ENCODE peak calls at places on chromosomes 13 and 19, in four cellular contexts. One of them, this sample, is unnamed. For H3K4me1, the result is how much of the 10 kb centered on the place peaks cover.

GRCh38 chr13:97720881-97721280 is 232.6 kb upstream of the IPO5 start:
- DNase-seq in left ventricle myocardium inferior: no peak
- DNase-seq in lower lobe of right lung: no peak
- DNase-seq in colonic mucosa: no peak
- DNase-seq in this sample: no peak

GRCh38 chr19:55483681-55484361 is 1.2 kb upstream of the NAT14 start:
- DNase-seq in lower lobe of right lung: no peak
- DNase-seq in colonic mucosa: no peak
- DNase-seq in left ventricle myocardium inferior: no peak
- DNase-seq in this sample: no peak

GRCh38 chr13:111033172-111034133 is 81.7 kb upstream of the ARHGEF7 start:
- DNase-seq in lower lobe of right lung: no peak
- DNase-seq in left ventricle myocardium inferior: no peak
- DNase-seq in colonic mucosa: no peak
- DNase-seq in this sample: no peak

GRCh38 chr13:28320209-28320608 is 174.7 kb downstream of the FLT1 start:
- DNase-seq in left ventricle myocardium inferior: no peak
- DNase-seq in lower lobe of right lung: no peak
- DNase-seq in colonic mucosa: no peak
- DNase-seq in this sample: no peak

GRCh38 chr13:57633950-57634828 is 2.6 kb downstream of the PCDH17 start:
- DNase-seq in lower lobe of right lung: no peak
- DNase-seq in left ventricle myocardium inferior: no peak
- DNase-seq in colonic mucosa: no peak
- DNase-seq in this sample: no peak

GRCh38 chr13:89212186-89212585 is 1541.0 kb downstream of the SLITRK5 start:
- DNase-seq in lower lobe of right lung: no peak
- DNase-seq in colonic mucosa: no peak
- DNase-seq in left ventricle myocardium inferior: no peak
- DNase-seq in this sample: no peak

GRCh38 chr19:31383553-31383952 is 34.3 kb upstream of the TSHZ3 start:
- DNase-seq in lower lobe of right lung: no peak
- DNase-seq in left ventricle myocardium inferior: no peak
- DNase-seq in colonic mucosa: no peak
- DNase-seq in this sample: no peak

GRCh38 chr19:44993926-44994537 is 7.2 kb upstream of the RELB start:
- DNase-seq in lower lobe of right lung: no peak
- DNase-seq in left ventricle myocardium inferior: no peak
- DNase-seq in colonic mucosa: no peak
- DNase-seq in this sample: no peak

GRCh38 chr19:6678690-6679109 is 8.7 kb upstream of the TNFSF14 start:
- DNase-seq in left ventricle myocardium inferior: no peak
- DNase-seq in colonic mucosa: no peak
- DNase-seq in lower lobe of right lung: no peak
- DNase-seq in this sample: no peak

GRCh38 chr19:44747739-44748425 is 626 bp upstream of the BCL3 start:
- DNase-seq in left ventricle myocardium inferior: peak
- DNase-seq in lower lobe of right lung: peak
- DNase-seq in colonic mucosa: peak
- DNase-seq in this sample: peak

GRCh38 chr19:1041835-1042685 is 2.2 kb downstream of the ABCA7 start:
- DNase-seq in colonic mucosa: peak
- DNase-seq in lower lobe of right lung: no peak
- DNase-seq in left ventricle myocardium inferior: no peak
- DNase-seq in this sample: peak

GRCh38 chr19:35204799-35205732 is 23.5 kb downstream of the FAM187B start:
- DNase-seq in lower lobe of right lung: no peak
- DNase-seq in left ventricle myocardium inferior: no peak
- DNase-seq in colonic mucosa: peak
- DNase-seq in this sample: no peak

GRCh38 chr19:35199481-35199880 is 29.1 kb downstream of the FAM187B start:
- DNase-seq in colonic mucosa: no peak
- DNase-seq in lower lobe of right lung: no peak
- DNase-seq in left ventricle myocardium inferior: no peak
- DNase-seq in this sample: no peak

GRCh38 chr19:35206379-35206778 is 22.2 kb downstream of the FAM187B start:
- DNase-seq in left ventricle myocardium inferior: no peak
- DNase-seq in lower lobe of right lung: no peak
- DNase-seq in colonic mucosa: no peak
- DNase-seq in this sample: no peak

GRCh38 chr19:35205733-35206323 is 22.7 kb downstream of the FAM187B start:
- DNase-seq in lower lobe of right lung: no peak
- DNase-seq in left ventricle myocardium inferior: no peak
- DNase-seq in colonic mucosa: no peak
- DNase-seq in this sample: no peak

DNA sequence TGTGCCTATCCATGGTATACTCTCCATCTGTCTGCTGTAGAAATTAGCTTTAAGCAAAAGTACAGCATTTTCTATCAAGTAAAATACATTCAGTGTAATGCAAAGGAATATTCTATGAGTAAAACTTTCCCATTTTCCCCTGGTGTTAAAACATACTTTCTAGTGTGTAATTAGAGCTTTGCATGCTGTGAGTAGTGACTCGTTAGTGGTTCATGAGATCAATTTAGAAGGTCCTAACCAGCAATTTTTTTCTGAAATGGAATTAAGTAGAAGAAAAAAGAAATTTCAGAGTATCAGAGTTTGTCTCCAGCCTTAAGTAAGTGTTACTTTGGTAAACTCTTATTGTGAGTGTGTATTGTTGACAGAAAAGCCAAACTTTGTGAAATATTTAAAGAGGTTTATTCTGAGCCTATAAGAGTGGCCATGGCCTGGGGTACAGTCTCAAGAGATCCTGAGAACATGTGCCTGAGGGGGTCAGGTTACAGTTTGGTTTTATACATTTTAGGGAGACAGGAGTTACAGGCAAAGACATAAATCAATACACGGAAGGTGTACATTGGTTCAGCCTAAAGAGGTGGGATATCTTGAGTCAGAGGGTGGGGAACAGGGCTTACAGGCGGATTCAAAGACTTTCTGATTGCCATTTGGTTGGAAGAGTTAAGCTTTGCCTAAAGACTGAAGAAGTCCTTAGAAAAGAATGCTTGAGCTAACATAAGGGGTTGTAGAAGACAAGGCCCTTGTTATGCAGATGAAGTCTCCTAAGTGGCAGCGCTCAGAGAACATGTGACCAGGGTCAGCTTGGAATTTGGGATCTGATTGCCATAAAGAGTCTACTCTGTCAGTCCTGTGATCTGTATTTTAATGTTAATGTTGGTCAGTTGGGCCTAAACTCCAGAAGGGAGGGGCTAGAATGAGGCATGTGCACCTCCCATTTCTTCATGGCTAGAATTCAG is 25.5 kb downstream of the FAM187B start:
- DNase-seq in colonic mucosa: no peak
- DNase-seq in left ventricle myocardium inferior: no peak
- DNase-seq in lower lobe of right lung: no peak
- DNase-seq in this sample: no peak
- H3K4me3 ChIP-seq in colonic mucosa: no peak
- H3K4me3 ChIP-seq in left ventricle myocardium inferior: no peak
- H3K4me3 ChIP-seq in lower lobe of right lung: no peak
- H3K4me3 ChIP-seq in this sample: no peak

GRCh38 chr19:33746159-33746558 is 50.5 kb upstream of the KCTD15 start:
- DNase-seq in lower lobe of right lung: no peak
- DNase-seq in left ventricle myocardium inferior: no peak
- DNase-seq in colonic mucosa: no peak
- DNase-seq in this sample: no peak
- H3K4me1 ChIP-seq in lower lobe of right lung: under half
- H3K4me1 ChIP-seq in left ventricle myocardium inferior: under half
- H3K4me1 ChIP-seq in colonic mucosa: under half
- H3K4me1 ChIP-seq in this sample: under half

GRCh38 chr19:38685666-38686529 is 38.4 kb downstream of the ACTN4 start:
- DNase-seq in lower lobe of right lung: no peak
- DNase-seq in left ventricle myocardium inferior: no peak
- DNase-seq in colonic mucosa: no peak
- DNase-seq in this sample: no peak
- H3K4me3 ChIP-seq in lower lobe of right lung: no peak
- H3K4me3 ChIP-seq in left ventricle myocardium inferior: peak
- H3K4me3 ChIP-seq in colonic mucosa: no peak
- H3K4me3 ChIP-seq in this sample: no peak

GRCh38 chr19:10685210-10685609 is 16.0 kb upstream of the QTRT1 start:
- DNase-seq in left ventricle myocardium inferior: no peak
- DNase-seq in colonic mucosa: no peak
- DNase-seq in lower lobe of right lung: no peak
- DNase-seq in this sample: no peak
- H3K4me1 ChIP-seq in left ventricle myocardium inferior: under half
- H3K4me1 ChIP-seq in colonic mucosa: under half
- H3K4me1 ChIP-seq in lower lobe of right lung: under half
- H3K4me1 ChIP-seq in this sample: under half

DNA sequence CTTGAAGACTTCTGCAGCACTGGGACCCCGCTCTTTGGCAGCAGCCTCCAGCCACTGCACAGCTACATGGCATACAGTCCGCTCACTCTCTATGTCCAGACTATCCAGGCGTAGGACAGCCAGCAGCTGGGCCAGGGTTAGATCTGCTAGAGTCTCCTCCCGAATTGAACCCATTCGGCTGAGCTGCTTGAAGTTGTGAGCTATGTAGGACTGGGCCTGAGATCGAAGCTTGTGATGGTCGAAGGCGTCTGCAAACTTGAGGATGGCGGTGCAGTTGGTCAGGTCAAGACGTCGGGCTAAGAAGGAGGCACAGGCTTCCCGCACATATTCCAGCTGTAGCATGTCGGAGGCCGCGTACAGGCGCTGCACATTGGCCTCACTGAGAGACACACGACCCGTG is 900 bp downstream of the KBTBD7 start:
- DNase-seq in left ventricle myocardium inferior: no peak
- DNase-seq in lower lobe of right lung: no peak
- DNase-seq in colonic mucosa: no peak
- DNase-seq in this sample: no peak
- H3K4me3 ChIP-seq in left ventricle myocardium inferior: peak
- H3K4me3 ChIP-seq in lower lobe of right lung: peak
- H3K4me3 ChIP-seq in colonic mucosa: peak
- H3K4me3 ChIP-seq in this sample: no peak

GRCh38 chr13:66138172-66138811 is 1091.8 kb downstream of the PCDH9 start:
- DNase-seq in left ventricle myocardium inferior: no peak
- DNase-seq in colonic mucosa: no peak
- DNase-seq in lower lobe of right lung: no peak
- DNase-seq in this sample: no peak
- H3K4me1 ChIP-seq in left ventricle myocardium inferior: under half
- H3K4me1 ChIP-seq in colonic mucosa: under half
- H3K4me1 ChIP-seq in lower lobe of right lung: under half
- H3K4me1 ChIP-seq in this sample: under half

DNA sequence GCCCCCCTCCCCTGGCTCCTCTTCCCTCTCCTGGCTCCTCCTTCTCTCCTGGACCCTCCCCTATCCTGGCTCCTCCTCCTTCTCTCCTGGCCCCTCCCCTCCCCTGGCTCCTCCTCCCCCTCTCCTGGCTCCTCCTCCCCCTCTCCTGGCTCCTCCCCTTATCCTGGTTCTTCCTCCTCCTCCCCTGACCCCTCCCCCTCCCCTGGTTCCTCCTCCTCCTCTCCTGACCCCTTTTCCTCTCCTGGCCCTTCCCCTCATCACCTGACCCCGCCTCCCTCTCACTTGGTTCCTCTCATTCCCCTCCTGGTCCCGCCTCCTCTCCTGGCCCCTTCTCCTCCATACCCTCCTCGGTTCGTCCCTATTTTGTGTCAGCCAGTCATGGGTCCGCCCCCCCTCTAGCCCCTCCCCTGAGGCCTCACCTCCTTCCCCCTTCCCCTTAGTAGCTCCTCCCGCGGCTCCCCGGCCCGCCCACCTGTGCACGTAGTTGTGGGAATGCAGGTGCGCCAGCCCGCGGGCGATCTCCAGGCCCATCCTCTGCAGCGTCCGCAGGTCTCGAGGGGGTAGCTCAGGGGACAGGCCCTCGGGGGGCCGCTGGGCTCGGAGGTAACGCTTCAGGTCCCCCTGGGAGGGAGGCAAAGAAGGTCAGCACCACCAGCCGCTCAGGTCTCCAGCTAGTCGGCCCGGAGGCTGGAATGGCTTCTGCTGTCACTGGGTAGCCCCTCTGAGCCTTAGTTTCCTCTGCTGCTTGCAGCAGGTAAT is 9.5 kb downstream of the LMTK3 start:
- DNase-seq in lower lobe of right lung: peak
- DNase-seq in left ventricle myocardium inferior: no peak
- DNase-seq in colonic mucosa: peak
- DNase-seq in this sample: peak
- H3K4me3 ChIP-seq in lower lobe of right lung: peak
- H3K4me3 ChIP-seq in left ventricle myocardium inferior: no peak
- H3K4me3 ChIP-seq in colonic mucosa: no peak
- H3K4me3 ChIP-seq in this sample: no peak

GRCh38 chr13:26694609-26695359 is 65.8 kb downstream of the GPR12 start:
- DNase-seq in left ventricle myocardium inferior: no peak
- DNase-seq in lower lobe of right lung: no peak
- DNase-seq in colonic mucosa: no peak
- DNase-seq in this sample: no peak
- H3K4me1 ChIP-seq in left ventricle myocardium inferior: under half
- H3K4me1 ChIP-seq in lower lobe of right lung: under half
- H3K4me1 ChIP-seq in colonic mucosa: under half
- H3K4me1 ChIP-seq in this sample: under half

This sample was measured in mucosa of descending colon.